ENCODE peak calls at places on chromosomes 16 and 17, in four cellular contexts. Z, S, U and Q are unnamed samples.

GRCh38 chr16:56830669-56831068 is 34.3 kb upstream of the SLC12A3 start:
- DNase-seq in Z (no peak), S (no peak), U (no peak), Q (no peak)

GRCh38 chr17:47120521-47121095 is 68.5 kb downstream of the CDC27 start:
- DNase-seq in Z (no peak), S (no peak), U (no peak), Q (no peak)

GRCh38 chr17:59330314-59330942 is 1.0 kb upstream of the YPEL2 start:
- DNase-seq in Z (peak), S (peak), U (peak), Q (peak)

GRCh38 chr16:27374794-27375499 is 27.0 kb upstream of the IL21R start:
- DNase-seq in Z (peak), S (peak), U (peak), Q (peak)

GRCh38 chr17:77556408-77557068 is 402.0 kb upstream of the TNRC6C start:
- DNase-seq in Z (no peak), S (no peak), U (no peak), Q (no peak)

GRCh38 chr17:29242790-29243189 is 3.9 kb upstream of the CRYBA1 start:
- DNase-seq in Z (no peak), S (no peak), U (no peak), Q (no peak)

GRCh38 chr16:15954814-15955151 is 5.4 kb downstream of the ABCC1 start:
- DNase-seq in Z (no peak), S (no peak), U (no peak), Q (peak)

GRCh38 chr17:10614536-10615155 is 42.5 kb downstream of the MYH3 start:
- DNase-seq in Z (peak), S (peak), U (peak), Q (peak)

GRCh38 chr16:2296662-2297505 is 29.0 kb upstream of the RNPS1 start:
- DNase-seq in Z (peak), S (peak), U (peak), Q (peak)

GRCh38 chr17:29929544-29930398 is at the start of gene SSH2:
- DNase-seq in Z (peak), S (peak), U (peak), Q (peak)

GRCh38 chr17:52150935-52151334 is 7.6 kb downstream of the CA10 start:
- DNase-seq in Z (no peak), S (no peak), U (no peak), Q (no peak)

GRCh38 chr17:64411999-64412771 is 21.5 kb upstream of the PECAM1 start:
- DNase-seq in Z (no peak), S (no peak), U (no peak), Q (peak)

GRCh38 chr17:80051681-80052080 is 15.2 kb downstream of the CCDC40 start:
- DNase-seq in Z (no peak), S (no peak), U (no peak), Q (no peak)

GRCh38 chr17:42783062-42783777 is 2.8 kb downstream of the WNK4 start:
- DNase-seq in Z (peak), S (no peak), U (no peak), Q (no peak)

GRCh38 chr17:29562615-29563014 is 4.2 kb downstream of the ABHD15 start:
- DNase-seq in Z (no peak), S (no peak), U (no peak), Q (no peak)

GRCh38 chr17:74695629-74696028 is 17.1 kb downstream of the CD300LF start:
- DNase-seq in Z (no peak), S (no peak), U (no peak), Q (no peak)

GRCh38 chr16:69859105-69859969 is 91.8 kb upstream of the CLEC18A start:
- DNase-seq in Z (peak), S (peak), U (peak), Q (peak)

GRCh38 chr17:62919388-62919787 is 46.6 kb upstream of the TANC2 start:
- DNase-seq in Z (peak), S (peak), U (no peak), Q (peak)

GRCh38 chr16:10526962-10527361 is 53.4 kb downstream of the EMP2 start:
- DNase-seq in Z (no peak), S (no peak), U (no peak), Q (no peak)

GRCh38 chr17:81287741-81288430 is 7.2 kb downstream of the SLC38A10 start:
- DNase-seq in Z (no peak), S (no peak), U (no peak), Q (peak)

GRCh38 chr16:58883131-58883530 is 149.0 kb upstream of the GOT2 start:
- DNase-seq in Z (no peak), S (no peak), U (no peak), Q (peak)

GRCh38 chr16:17299790-17300189 is 171.0 kb downstream of the XYLT1 start:
- DNase-seq in Z (no peak), S (no peak), U (no peak), Q (no peak)

GRCh38 chr17:7281074-7281952 is at the start of gene SLC2A4:
- DNase-seq in Z (peak), S (peak), U (peak), Q (peak)

GRCh38 chr16:58196898-58197313 is 1.0 kb downstream of the CSNK2A2 start:
- DNase-seq in Z (no peak), S (peak), U (no peak), Q (peak)

GRCh38 chr17:81422776-81423697 is 27.8 kb downstream of the BAHCC1 start:
- DNase-seq in Z (peak), S (peak), U (peak), Q (peak)

GRCh38 chr17:751269-752001 is 629 bp downstream of the GEMIN4 start:
- DNase-seq in Z (peak), S (peak), U (no peak), Q (peak)

GRCh38 chr16:23174622-23175021 is 7.9 kb upstream of the SCNN1G start:
- DNase-seq in Z (no peak), S (no peak), U (no peak), Q (peak)

GRCh38 chr16:79519448-79519847 is 81.1 kb downstream of the MAF start:
- DNase-seq in Z (no peak), S (peak), U (no peak), Q (peak)

GRCh38 chr17:44110011-44110686 is 13.3 kb downstream of the HDAC5 start:
- DNase-seq in Z (no peak), S (no peak), U (no peak), Q (no peak)

GRCh38 chr17:63546308-63547082 is 3.8 kb upstream of the DCAF7 start:
- DNase-seq in Z (no peak), S (no peak), U (no peak), Q (no peak)

GRCh38 chr17:3845361-3845753 is 689 bp downstream of the NCBP3 start:
- DNase-seq in Z (no peak), S (peak), U (no peak), Q (peak)

GRCh38 chr16:77211880-77212735 is 12.9 kb downstream of the SYCE1L start:
- DNase-seq in Z (peak), S (peak), U (no peak), Q (peak)

GRCh38 chr16:70540994-70541393 is 17.4 kb downstream of the SF3B3 start:
- DNase-seq in Z (no peak), S (no peak), U (no peak), Q (no peak)

GRCh38 chr17:27544350-27545131 is 86.4 kb upstream of the LGALS9 start:
- DNase-seq in Z (no peak), S (peak), U (no peak), Q (peak)

GRCh38 chr16:81251871-81252270 is 13.4 kb downstream of the BCO1 start:
- DNase-seq in Z (no peak), S (no peak), U (no peak), Q (no peak)

GRCh38 chr17:41974658-41975057 is 8.1 kb downstream of the CNP start:
- DNase-seq in Z (no peak), S (no peak), U (no peak), Q (no peak)

GRCh38 chr16:57994778-57995177 is 5.7 kb downstream of the ZNF319 start:
- DNase-seq in Z (peak), S (peak), U (peak), Q (peak)

GRCh38 chr17:69423450-69423849 is 9.0 kb downstream of the MAP2K6 start:
- DNase-seq in Z (no peak), S (no peak), U (no peak), Q (no peak)
- TF ChIP-seq POLR2A in Z (no peak), S (no peak), U (no peak), Q (no peak)

GRCh38 chr17:33292981-33293867 is at the start of gene ASIC2:
- DNase-seq in Z (peak), S (no peak), U (no peak), Q (no peak)
- TF ChIP-seq MAX in Z (no peak), S (no peak), U (no peak), Q (no peak)

DNA sequence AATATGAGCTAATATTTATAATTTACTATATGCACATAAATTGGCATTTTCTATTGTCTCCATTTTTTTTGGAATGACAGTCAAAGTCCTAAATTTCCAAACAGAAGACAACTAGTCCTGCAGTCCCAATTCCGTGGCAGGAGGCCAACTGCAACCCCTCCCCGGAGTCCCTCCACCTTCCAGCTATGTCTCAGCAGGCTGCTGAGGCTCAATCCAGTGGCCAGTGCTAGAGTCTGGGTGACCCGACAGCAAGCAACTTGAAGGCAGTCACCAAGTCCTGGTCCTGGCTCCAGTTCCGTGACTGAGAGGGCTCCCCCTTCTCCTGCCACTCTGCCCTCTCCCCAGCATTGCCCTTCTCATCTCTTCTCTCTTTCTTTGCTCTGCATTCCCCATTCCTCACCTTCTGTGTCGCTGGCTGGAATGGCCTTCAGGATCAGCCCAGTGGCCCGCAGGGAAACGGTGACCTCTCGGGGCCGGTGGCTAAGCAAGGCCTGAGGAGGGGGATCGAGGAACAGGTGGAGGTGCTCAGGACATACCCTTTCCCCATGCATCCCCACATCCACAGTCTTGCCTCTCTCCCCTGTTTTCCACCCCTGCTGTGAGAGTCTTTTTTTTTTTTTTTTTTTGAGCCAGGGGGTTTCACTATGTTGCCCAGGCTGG is 22.4 kb upstream of the MFSD6L start:
- DNase-seq in Z (no peak), S (no peak), U (no peak), Q (no peak)
- TF ChIP-seq MYC in Z (no peak), S (no peak), U (no peak), Q (no peak)

DNA sequence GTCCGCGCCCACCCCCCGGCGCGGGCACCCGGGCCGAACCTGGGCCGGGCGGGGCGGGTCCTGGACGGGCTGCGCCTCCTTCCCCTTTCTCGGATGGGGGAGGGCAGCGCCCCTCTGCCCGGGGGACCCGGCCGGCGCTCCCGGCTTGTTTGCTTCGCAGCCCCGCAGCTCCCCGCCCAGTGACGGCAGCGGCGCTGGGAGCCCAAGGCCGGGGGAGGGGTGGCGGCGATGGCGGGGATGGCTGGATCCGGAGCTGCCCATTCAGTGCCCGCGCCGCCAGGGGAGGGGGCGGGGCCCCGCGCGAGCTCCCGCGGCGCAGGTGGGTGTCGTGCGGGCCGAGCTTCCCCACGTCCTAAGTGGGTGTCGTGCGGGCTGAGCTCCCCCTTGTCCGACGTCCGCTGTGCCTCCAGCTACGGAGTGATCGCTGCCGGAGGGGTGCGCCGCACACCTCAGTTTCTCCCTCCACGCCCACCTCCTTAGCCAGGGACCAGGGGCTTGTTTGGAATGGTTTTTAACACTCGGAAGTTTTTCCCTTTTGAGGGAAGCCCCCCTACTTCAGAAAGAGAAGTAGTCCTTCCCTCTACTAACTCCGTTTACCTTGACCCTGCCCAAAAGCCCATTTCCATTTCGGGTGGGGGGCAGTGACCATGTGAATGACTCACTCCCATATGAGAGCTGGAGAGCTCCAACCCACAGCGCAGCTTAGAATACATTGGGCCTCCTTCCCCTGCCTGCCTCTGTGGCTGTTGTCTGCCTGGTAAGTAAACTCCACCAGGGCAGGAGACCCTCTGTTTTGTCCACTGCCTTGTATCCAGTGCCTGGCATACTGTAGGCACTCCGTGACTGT is 733 bp downstream of the SGSM2 start:
- DNase-seq in Z (peak), S (peak), U (peak), Q (peak)
- TF ChIP-seq POLR2A in Z (no peak), S (no peak), U (no peak), Q (no peak)

DNA sequence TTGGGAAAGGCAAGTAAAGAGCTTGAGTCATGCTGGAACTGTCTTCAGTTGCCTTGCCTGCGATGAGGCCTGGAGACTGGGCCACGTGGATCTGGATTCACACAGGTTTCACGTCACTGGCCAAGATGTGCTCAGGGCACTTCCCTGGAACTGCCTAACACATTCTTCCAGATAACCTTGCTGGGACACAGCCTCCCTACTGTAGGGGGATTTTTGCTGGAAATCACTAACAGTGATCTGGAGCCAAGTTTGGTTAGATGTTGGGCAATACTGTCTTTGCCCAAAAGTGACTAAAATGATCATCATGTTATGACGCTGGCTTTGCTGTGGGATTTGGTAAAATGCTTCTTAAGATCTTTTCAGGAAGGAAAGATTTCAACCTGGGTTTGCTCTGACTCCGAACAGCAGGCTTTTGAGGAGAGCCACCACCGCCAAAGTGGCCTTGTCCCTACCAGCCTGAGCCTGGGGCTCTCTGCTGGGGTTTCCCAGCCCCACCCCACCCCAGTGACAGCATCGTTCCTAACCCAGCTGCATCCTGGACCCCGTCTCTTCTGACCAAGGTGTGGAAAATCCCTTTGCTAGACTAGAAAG is 14.7 kb downstream of the C1QTNF1 start:
- DNase-seq in Z (peak), S (no peak), U (no peak), Q (no peak)
- TF ChIP-seq MAX in Z (peak), S (no peak), U (no peak), Q (no peak)

GRCh38 chr17:68417317-68417716 is 40.0 kb downstream of the WIPI1 start:
- DNase-seq in Z (no peak), S (no peak), U (no peak), Q (no peak)

GRCh38 chr17:68418876-68419275 is 38.4 kb downstream of the WIPI1 start:
- DNase-seq in Z (no peak), S (no peak), U (no peak), Q (no peak)

GRCh38 chr17:68422821-68423220 is 34.5 kb downstream of the WIPI1 start:
- DNase-seq in Z (no peak), S (no peak), U (no peak), Q (no peak)

GRCh38 chr17:68421486-68421885 is 35.8 kb downstream of the WIPI1 start:
- DNase-seq in Z (no peak), S (no peak), U (no peak), Q (no peak)

GRCh38 chr17:68420065-68420847 is 37.0 kb downstream of the WIPI1 start:
- DNase-seq in Z (no peak), S (no peak), U (no peak), Q (no peak)
- TF ChIP-seq MYC in Z (no peak), S (no peak), U (no peak), Q (no peak)

GRCh38 chr17:83079766-83080616 is 582 bp downstream of the METRNL start:
- DNase-seq in Z (no peak), S (no peak), U (no peak), Q (peak)

GRCh38 chr17:83082435-83082834 is 3.0 kb downstream of the METRNL start:
- DNase-seq in Z (no peak), S (no peak), U (no peak), Q (no peak)

GRCh38 chr17:83080641-83081560 is 1.5 kb downstream of the METRNL start:
- DNase-seq in Z (no peak), S (peak), U (no peak), Q (peak)

GRCh38 chr17:83082899-83083367 is 3.5 kb downstream of the METRNL start:
- DNase-seq in Z (no peak), S (no peak), U (no peak), Q (no peak)

DNA sequence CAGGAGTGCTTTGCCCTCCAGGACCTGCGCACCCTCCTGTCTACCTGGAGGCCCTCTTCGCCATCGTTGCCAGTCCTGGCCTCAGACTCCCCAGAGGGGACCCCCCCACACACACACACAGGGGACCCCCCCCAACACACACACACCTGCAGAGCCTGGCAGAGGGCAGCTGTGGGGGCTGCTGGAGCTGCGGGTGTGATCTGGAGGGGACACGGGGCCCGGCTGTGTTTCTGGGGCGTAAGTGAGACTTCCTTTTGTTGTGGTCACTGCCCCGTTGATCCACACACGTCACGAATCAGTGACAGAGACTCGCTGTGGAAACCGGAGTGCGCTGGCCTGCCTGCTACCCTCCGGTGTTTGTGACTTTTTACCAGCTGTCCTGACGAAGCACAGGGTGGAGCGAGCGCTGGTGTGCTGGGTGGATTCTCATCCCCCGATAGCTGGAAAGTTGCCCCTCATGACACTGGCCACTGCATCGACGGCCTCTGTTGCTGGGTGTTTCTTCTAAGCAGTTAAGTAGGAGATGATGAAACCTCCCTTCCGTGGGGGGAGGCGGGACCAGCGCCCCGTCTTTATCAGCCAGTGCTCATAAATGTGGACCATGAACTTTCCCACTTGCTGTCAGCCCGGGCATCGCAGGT is 2.3 kb downstream of the METRNL start:
- DNase-seq in Z (no peak), S (no peak), U (no peak), Q (no peak)
- TF ChIP-seq POLR2A in Z (no peak), S (no peak), U (no peak), Q (no peak)

GRCh38 chr17:14494161-14494560 is 193.3 kb downstream of the HS3ST3B1 start:
- DNase-seq in Z (no peak), S (no peak), U (no peak), Q (no peak)

GRCh38 chr17:14498812-14499211 is 197.9 kb downstream of the HS3ST3B1 start:
- DNase-seq in Z (no peak), S (no peak), U (no peak), Q (no peak)

GRCh38 chr17:14499976-14500375 is 199.1 kb downstream of the HS3ST3B1 start:
- DNase-seq in Z (no peak), S (no peak), U (no peak), Q (no peak)
- TF ChIP-seq MAX in Z (no peak), S (no peak), U (no peak), Q (no peak)

DNA sequence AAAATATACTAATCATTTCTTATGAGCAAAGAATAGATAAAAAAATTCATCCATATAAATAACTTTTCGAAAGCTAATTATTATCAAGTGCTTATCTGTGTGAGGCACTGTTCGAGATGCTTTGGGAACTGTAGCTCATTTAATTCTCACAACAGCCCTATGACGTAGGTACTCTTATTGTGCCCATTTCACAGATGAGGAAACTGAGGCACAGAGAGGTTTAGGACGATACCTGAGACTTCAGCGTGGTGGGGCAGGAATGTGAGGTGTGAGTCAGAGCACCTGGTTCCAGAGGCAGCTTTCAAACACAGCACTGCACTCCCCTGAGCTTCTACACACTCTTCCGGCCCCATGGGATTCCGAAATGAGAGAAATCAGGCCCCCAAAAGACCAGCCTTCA is 185.8 kb upstream of the HSBP1 start:
- DNase-seq in Z (no peak), S (no peak), U (no peak), Q (no peak)
- TF ChIP-seq MYC in Z (no peak), S (no peak), U (no peak), Q (no peak)

GRCh38 chr16:19375561-19376158 is 42.0 kb upstream of the TMC5 start:
- DNase-seq in Z (peak), S (peak), U (peak), Q (peak)
- TF ChIP-seq POLR2A in Z (no peak), S (no peak), U (no peak), Q (no peak)